ENCODE peak calls at places on chromosomes 3 and 15, in six cellular contexts. One of them, this sample, is unnamed.

GRCh38 chr3:160638184-160638583 is 38.8 kb upstream of the ARL14 start:
- DNase-seq in DMS153: no peak
- DNase-seq in GM10248: no peak
- DNase-seq in AG09309: no peak
- DNase-seq in NCI-H2081: no peak
- DNase-seq in stimulated activated CD8-positive, alpha-beta memory T cell treated with anti-CD3 and anti-CD28 coated beads, Interleukin-7, amount 100 ng/mL, for 24 hours: no peak
- DNase-seq in this sample: no peak

GRCh38 chr3:119420196-119420595 is 43.2 kb downstream of the TMEM39A start:
- DNase-seq in DMS153: no peak
- DNase-seq in GM10248: no peak
- DNase-seq in AG09309: no peak
- DNase-seq in NCI-H2081: no peak
- DNase-seq in stimulated activated CD8-positive, alpha-beta memory T cell treated with anti-CD3 and anti-CD28 coated beads, Interleukin-7, amount 100 ng/mL, for 24 hours: no peak
- DNase-seq in this sample: no peak

GRCh38 chr15:23397779-23398178 is 43.2 kb downstream of the GOLGA8S start:
- DNase-seq in DMS153: no peak
- DNase-seq in GM10248: no peak
- DNase-seq in AG09309: no peak
- DNase-seq in NCI-H2081: no peak
- DNase-seq in stimulated activated CD8-positive, alpha-beta memory T cell treated with anti-CD3 and anti-CD28 coated beads, Interleukin-7, amount 100 ng/mL, for 24 hours: no peak
- DNase-seq in this sample: no peak

GRCh38 chr3:106678657-106679390 is 698.4 kb upstream of the CCDC54 start:
- DNase-seq in DMS153: no peak
- DNase-seq in GM10248: no peak
- DNase-seq in AG09309: no peak
- DNase-seq in NCI-H2081: no peak
- DNase-seq in stimulated activated CD8-positive, alpha-beta memory T cell treated with anti-CD3 and anti-CD28 coated beads, Interleukin-7, amount 100 ng/mL, for 24 hours: no peak
- DNase-seq in this sample: no peak

GRCh38 chr3:101036676-101037075 is 43.5 kb upstream of the ABI3BP start:
- DNase-seq in DMS153: no peak
- DNase-seq in GM10248: no peak
- DNase-seq in AG09309: no peak
- DNase-seq in NCI-H2081: no peak
- DNase-seq in stimulated activated CD8-positive, alpha-beta memory T cell treated with anti-CD3 and anti-CD28 coated beads, Interleukin-7, amount 100 ng/mL, for 24 hours: no peak
- DNase-seq in this sample: no peak

GRCh38 chr3:81955908-81956307 is 194.5 kb upstream of the GBE1 start:
- DNase-seq in DMS153: no peak
- DNase-seq in GM10248: no peak
- DNase-seq in AG09309: no peak
- DNase-seq in NCI-H2081: no peak
- DNase-seq in stimulated activated CD8-positive, alpha-beta memory T cell treated with anti-CD3 and anti-CD28 coated beads, Interleukin-7, amount 100 ng/mL, for 24 hours: no peak
- DNase-seq in this sample: no peak

GRCh38 chr3:38421679-38422336 is 31.9 kb upstream of the ACVR2B start:
- DNase-seq in DMS153: no peak
- DNase-seq in GM10248: no peak
- DNase-seq in AG09309: no peak
- DNase-seq in NCI-H2081: no peak
- DNase-seq in stimulated activated CD8-positive, alpha-beta memory T cell treated with anti-CD3 and anti-CD28 coated beads, Interleukin-7, amount 100 ng/mL, for 24 hours: no peak
- DNase-seq in this sample: no peak

GRCh38 chr15:68256675-68257450 is 20.7 kb upstream of the FEM1B start:
- DNase-seq in DMS153: peak; percentile 70
- DNase-seq in GM10248: no peak
- DNase-seq in AG09309: peak; percentile 76
- DNase-seq in NCI-H2081: no peak
- DNase-seq in stimulated activated CD8-positive, alpha-beta memory T cell treated with anti-CD3 and anti-CD28 coated beads, Interleukin-7, amount 100 ng/mL, for 24 hours: no peak
- DNase-seq in this sample: peak; percentile 94

GRCh38 chr3:57512174-57512573 is 32.0 kb downstream of the DNAH12 start:
- DNase-seq in DMS153: no peak
- DNase-seq in GM10248: no peak
- DNase-seq in AG09309: no peak
- DNase-seq in NCI-H2081: no peak
- DNase-seq in stimulated activated CD8-positive, alpha-beta memory T cell treated with anti-CD3 and anti-CD28 coated beads, Interleukin-7, amount 100 ng/mL, for 24 hours: no peak
- DNase-seq in this sample: no peak

GRCh38 chr3:124640907-124641306 is 89.3 kb upstream of the UMPS start:
- DNase-seq in DMS153: no peak
- DNase-seq in GM10248: no peak
- DNase-seq in AG09309: no peak
- DNase-seq in NCI-H2081: no peak
- DNase-seq in stimulated activated CD8-positive, alpha-beta memory T cell treated with anti-CD3 and anti-CD28 coated beads, Interleukin-7, amount 100 ng/mL, for 24 hours: no peak
- DNase-seq in this sample: no peak

GRCh38 chr3:129654126-129654525 is 47.6 kb upstream of the PLXND1 start:
- DNase-seq in DMS153: no peak
- DNase-seq in GM10248: no peak
- DNase-seq in AG09309: peak; percentile 55
- DNase-seq in NCI-H2081: no peak
- DNase-seq in stimulated activated CD8-positive, alpha-beta memory T cell treated with anti-CD3 and anti-CD28 coated beads, Interleukin-7, amount 100 ng/mL, for 24 hours: no peak
- DNase-seq in this sample: no peak

GRCh38 chr15:55824857-55825613 is 82.1 kb upstream of the PRTG start:
- DNase-seq in DMS153: no peak
- DNase-seq in GM10248: no peak
- DNase-seq in AG09309: no peak
- DNase-seq in NCI-H2081: no peak
- DNase-seq in stimulated activated CD8-positive, alpha-beta memory T cell treated with anti-CD3 and anti-CD28 coated beads, Interleukin-7, amount 100 ng/mL, for 24 hours: no peak
- DNase-seq in this sample: no peak

GRCh38 chr3:182644800-182645433 is 148.4 kb upstream of the ATP11B start:
- DNase-seq in DMS153: peak; percentile 36
- DNase-seq in GM10248: no peak
- DNase-seq in AG09309: no peak
- DNase-seq in NCI-H2081: no peak
- DNase-seq in stimulated activated CD8-positive, alpha-beta memory T cell treated with anti-CD3 and anti-CD28 coated beads, Interleukin-7, amount 100 ng/mL, for 24 hours: no peak
- DNase-seq in this sample: no peak

GRCh38 chr3:173258721-173259120 is 117.7 kb upstream of the SPATA16 start:
- DNase-seq in DMS153: no peak
- DNase-seq in GM10248: no peak
- DNase-seq in AG09309: no peak
- DNase-seq in NCI-H2081: no peak
- DNase-seq in stimulated activated CD8-positive, alpha-beta memory T cell treated with anti-CD3 and anti-CD28 coated beads, Interleukin-7, amount 100 ng/mL, for 24 hours: no peak
- DNase-seq in this sample: no peak

GRCh38 chr15:80852676-80853075 is 73.5 kb downstream of the CEMIP start:
- DNase-seq in DMS153: no peak
- DNase-seq in GM10248: no peak
- DNase-seq in AG09309: no peak
- DNase-seq in NCI-H2081: peak; percentile 20
- DNase-seq in stimulated activated CD8-positive, alpha-beta memory T cell treated with anti-CD3 and anti-CD28 coated beads, Interleukin-7, amount 100 ng/mL, for 24 hours: no peak
- DNase-seq in this sample: no peak

GRCh38 chr15:60945196-60945595 is 283.9 kb downstream of the RORA start:
- DNase-seq in DMS153: no peak
- DNase-seq in GM10248: no peak
- DNase-seq in AG09309: no peak
- DNase-seq in NCI-H2081: peak; percentile 6
- DNase-seq in stimulated activated CD8-positive, alpha-beta memory T cell treated with anti-CD3 and anti-CD28 coated beads, Interleukin-7, amount 100 ng/mL, for 24 hours: no peak
- DNase-seq in this sample: no peak

GRCh38 chr3:120425877-120426276 is 24.9 kb downstream of the FSTL1 start:
- DNase-seq in DMS153: no peak
- DNase-seq in GM10248: no peak
- DNase-seq in AG09309: peak; percentile 87
- DNase-seq in NCI-H2081: no peak
- DNase-seq in stimulated activated CD8-positive, alpha-beta memory T cell treated with anti-CD3 and anti-CD28 coated beads, Interleukin-7, amount 100 ng/mL, for 24 hours: no peak
- DNase-seq in this sample: no peak

GRCh38 chr3:128878011-128878457 is 1.4 kb upstream of the ACAD9 start:
- DNase-seq in DMS153: no peak
- DNase-seq in GM10248: no peak
- DNase-seq in AG09309: no peak
- DNase-seq in NCI-H2081: no peak
- DNase-seq in stimulated activated CD8-positive, alpha-beta memory T cell treated with anti-CD3 and anti-CD28 coated beads, Interleukin-7, amount 100 ng/mL, for 24 hours: no peak
- DNase-seq in this sample: no peak

GRCh38 chr3:94185753-94186152 is 122.9 kb downstream of the NSUN3 start:
- DNase-seq in DMS153: no peak
- DNase-seq in GM10248: no peak
- DNase-seq in AG09309: no peak
- DNase-seq in NCI-H2081: no peak
- DNase-seq in stimulated activated CD8-positive, alpha-beta memory T cell treated with anti-CD3 and anti-CD28 coated beads, Interleukin-7, amount 100 ng/mL, for 24 hours: no peak
- DNase-seq in this sample: no peak

This sample was measured in breast epithelium.